ENCODE peak calls at places on chromosomes 1 and 21, in five cellular contexts. X is vagina, V is body of pancreas, U is transverse colon, K is prostate gland. B is an unnamed sample.

GRCh38 chr1:4726620-4727341 is 72.4 kb downstream of the AJAP1 start:
- DNase-seq in X (no peak), V (peak; percentile 11), U (no peak), K (no peak), B (no peak)

GRCh38 chr1:203985044-203985443 is 87.9 kb upstream of the SOX13 start:
- DNase-seq in X (no peak), V (no peak), U (no peak), K (no peak), B (no peak)

GRCh38 chr1:25810341-25811299 is 9.1 kb upstream of the MTFR1L start:
- DNase-seq in X (peak; percentile 85), V (peak; percentile 71), U (peak; percentile 79), K (peak; percentile 67), B (peak; percentile 79)

GRCh38 chr1:207565546-207566468 is 69.8 kb downstream of the CR1 start:
- DNase-seq in X (no peak), V (no peak), U (no peak), K (no peak), B (no peak)

GRCh38 chr21:44454747-44455523 is at the start of gene LRRC3:
- DNase-seq in X (no peak), V (peak; percentile 91), U (peak; percentile 90), K (peak; percentile 79), B (peak; percentile 88)

GRCh38 chr1:171999756-172000155 is 158.5 kb downstream of the DNM3 start:
- DNase-seq in X (no peak), V (no peak), U (no peak), K (no peak), B (no peak)

GRCh38 chr1:112358798-112359408 is 37.1 kb upstream of the CTTNBP2NL start:
- DNase-seq in X (no peak), V (peak; percentile 68), U (peak; percentile 81), K (peak; percentile 80), B (peak; percentile 64)

GRCh38 chr1:32223683-32224082 is 1.5 kb downstream of the EIF3I start:
- DNase-seq in X (no peak), V (no peak), U (no peak), K (no peak), B (no peak)

GRCh38 chr1:76835203-76835602 is 32.1 kb upstream of the ST6GALNAC5 start:
- DNase-seq in X (no peak), V (no peak), U (no peak), K (no peak), B (no peak)

GRCh38 chr1:10764296-10764798 is 32.1 kb downstream of the CASZ1 start:
- DNase-seq in X (no peak), V (no peak), U (no peak), K (no peak), B (no peak)

GRCh38 chr1:89998306-89998705 is 3.4 kb downstream of the ZNF326 start:
- DNase-seq in X (no peak), V (no peak), U (no peak), K (no peak), B (no peak)

GRCh38 chr1:48552903-48553626 is 81.1 kb upstream of the SPATA6 start:
- DNase-seq in X (no peak), V (no peak), U (no peak), K (no peak), B (no peak)

GRCh38 chr1:214449371-214449770 is 102.0 kb downstream of the PTPN14 start:
- DNase-seq in X (no peak), V (no peak), U (no peak), K (no peak), B (no peak)

GRCh38 chr1:36223373-36223995 is 759 bp upstream of the THRAP3 start:
- DNase-seq in X (no peak), V (peak; percentile 25), U (peak; percentile 21), K (peak; percentile 45), B (no peak)

GRCh38 chr1:171841931-171842723 is 829 bp downstream of the DNM3 start:
- DNase-seq in X (no peak), V (no peak), U (no peak), K (no peak), B (no peak)

GRCh38 chr1:165543651-165544452 is at the start of gene LRRC52:
- DNase-seq in X (no peak), V (peak; percentile 84), U (no peak), K (peak; percentile 42), B (peak; percentile 89)

GRCh38 chr1:107480548-107480947 is 339.7 kb downstream of the NTNG1 start:
- DNase-seq in X (no peak), V (peak; percentile 2), U (peak; percentile 42), K (no peak), B (peak; percentile 25)

GRCh38 chr1:75764057-75764655 is 21.9 kb upstream of the RABGGTB start:
- DNase-seq in X (no peak), V (no peak), U (no peak), K (no peak), B (no peak)

GRCh38 chr1:46202975-46203737 is at the start of gene LURAP1:
- DNase-seq in X (no peak), V (no peak), U (no peak), K (no peak), B (no peak)

GRCh38 chr1:204443871-204444581 is 32.4 kb upstream of the PPP1R15B start:
- DNase-seq in X (no peak), V (no peak), U (no peak), K (no peak), B (no peak)

GRCh38 chr1:240925273-240925672 is 313.3 kb upstream of the GREM2 start:
- DNase-seq in X (no peak), V (no peak), U (no peak), K (no peak), B (no peak)

GRCh38 chr1:167501513-167502191 is 16.7 kb downstream of the CD247 start:
- DNase-seq in X (peak; percentile 64), V (peak; percentile 18), U (no peak), K (no peak), B (no peak)

GRCh38 chr1:166145496-166145895 is 21.3 kb downstream of the FAM78B start:
- DNase-seq in X (no peak), V (no peak), U (no peak), K (no peak), B (no peak)

DNA sequence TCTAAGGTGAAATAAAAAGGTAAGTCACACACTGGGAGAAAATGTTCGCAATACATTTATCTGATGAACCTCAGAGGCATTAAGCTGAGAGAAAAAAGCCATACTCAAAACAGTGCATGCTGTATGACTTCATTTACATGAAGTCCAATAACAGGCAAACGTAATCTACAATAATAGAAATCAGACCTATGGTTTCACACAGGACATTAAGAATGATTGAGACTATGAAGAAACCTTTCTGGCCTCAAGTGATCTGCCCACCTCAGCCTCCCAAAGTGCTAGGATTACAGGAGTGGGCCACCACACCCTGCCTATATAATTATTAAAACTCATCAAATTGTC is 42.3 kb downstream of the FAF1 start:
- DNase-seq in X (no peak), V (no peak), U (no peak), K (no peak), B (no peak)
- H3K27ac ChIP-seq in X (no peak overlapping the region), V (no peak overlapping the region), U (no peak overlapping the region), K (no peak overlapping the region), B (no peak overlapping the region)

GRCh38 chr1:23558140-23558871 is 995 bp downstream of the ID3 start:
- DNase-seq in X (no peak), V (peak; percentile 94), U (peak; percentile 83), K (peak; percentile 52), B (peak; percentile 73)

GRCh38 chr1:23555949-23556640 is 3.2 kb downstream of the ID3 start:
- DNase-seq in X (no peak), V (peak; percentile 56), U (peak; percentile 54), K (no peak), B (no peak)

GRCh38 chr1:23557471-23558124 is 1.7 kb downstream of the ID3 start:
- DNase-seq in X (no peak), V (no peak), U (no peak), K (no peak), B (no peak)

GRCh38 chr1:23555225-23555801 is 4.0 kb downstream of the ID3 start:
- DNase-seq in X (no peak), V (no peak), U (peak; percentile 41), K (no peak), B (no peak)

DNA sequence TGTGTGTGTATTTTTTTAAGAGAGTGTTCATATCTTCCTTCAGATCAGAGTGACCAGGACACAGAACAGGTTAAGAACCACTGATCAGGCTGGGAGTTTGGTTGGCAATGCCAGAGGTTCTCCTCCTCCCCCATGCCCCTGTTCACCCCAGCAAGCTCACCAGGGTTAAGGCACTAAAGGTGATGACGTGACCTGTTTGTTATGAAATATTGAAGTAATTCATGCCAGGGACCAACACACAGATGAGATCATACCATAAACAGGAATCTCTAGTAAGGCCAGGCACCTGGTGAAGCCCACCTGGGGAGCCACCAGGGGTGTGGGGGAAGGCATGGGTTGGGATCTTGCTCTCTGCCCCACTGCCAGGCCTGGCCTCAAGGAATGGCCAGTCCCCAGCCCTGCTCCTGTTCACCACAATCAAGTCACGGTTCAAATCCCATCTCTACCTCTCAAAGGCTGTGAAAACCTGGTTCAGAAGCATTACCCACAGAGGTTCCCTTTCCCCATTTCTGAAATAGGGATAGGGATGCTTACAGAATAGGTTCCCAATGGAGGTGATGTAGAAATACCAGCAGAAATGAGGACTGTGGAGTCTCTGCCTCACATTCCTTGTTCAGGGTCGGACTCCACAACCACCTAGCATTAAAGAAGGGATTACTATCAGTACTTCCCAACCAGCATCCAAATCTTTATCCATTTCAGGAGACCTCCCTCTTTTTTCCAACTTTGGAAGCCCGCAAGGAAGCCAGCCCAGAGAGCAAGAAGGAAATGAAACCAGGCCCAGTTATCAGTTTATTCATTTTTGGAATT is 2.4 kb downstream of the ID3 start:
- DNase-seq in X (no peak), V (peak; percentile 66), U (peak; percentile 64), K (no peak), B (no peak)
- TF ChIP-seq POLR2A in X (no peak), V (peak; percentile 24), U (peak; percentile 72), K (no peak), B (no peak)

DNA sequence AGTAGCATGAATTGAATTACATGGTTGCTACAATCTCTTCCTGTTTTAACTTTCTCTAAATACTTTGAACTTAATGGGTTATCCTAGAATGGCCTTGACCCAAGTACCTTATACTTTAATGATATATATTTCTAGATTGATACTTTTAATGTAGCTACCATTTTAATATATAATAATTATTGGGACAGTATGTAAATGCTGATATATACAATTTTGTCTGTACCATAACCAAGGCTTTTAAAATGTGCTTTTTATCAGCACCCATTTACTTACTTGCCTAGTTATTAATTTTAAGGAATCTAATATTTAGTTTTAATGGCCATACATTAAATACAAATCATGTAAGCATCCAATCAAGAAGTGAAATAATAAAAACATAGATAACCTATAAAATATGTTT is 13.4 kb downstream of the HIPK1 start:
- DNase-seq in X (no peak), V (no peak), U (no peak), K (no peak), B (no peak)
- H3K27ac ChIP-seq in X (no peak overlapping the region), V (no peak overlapping the region), U (no peak overlapping the region), K (no peak overlapping the region), B (no peak overlapping the region)

DNA sequence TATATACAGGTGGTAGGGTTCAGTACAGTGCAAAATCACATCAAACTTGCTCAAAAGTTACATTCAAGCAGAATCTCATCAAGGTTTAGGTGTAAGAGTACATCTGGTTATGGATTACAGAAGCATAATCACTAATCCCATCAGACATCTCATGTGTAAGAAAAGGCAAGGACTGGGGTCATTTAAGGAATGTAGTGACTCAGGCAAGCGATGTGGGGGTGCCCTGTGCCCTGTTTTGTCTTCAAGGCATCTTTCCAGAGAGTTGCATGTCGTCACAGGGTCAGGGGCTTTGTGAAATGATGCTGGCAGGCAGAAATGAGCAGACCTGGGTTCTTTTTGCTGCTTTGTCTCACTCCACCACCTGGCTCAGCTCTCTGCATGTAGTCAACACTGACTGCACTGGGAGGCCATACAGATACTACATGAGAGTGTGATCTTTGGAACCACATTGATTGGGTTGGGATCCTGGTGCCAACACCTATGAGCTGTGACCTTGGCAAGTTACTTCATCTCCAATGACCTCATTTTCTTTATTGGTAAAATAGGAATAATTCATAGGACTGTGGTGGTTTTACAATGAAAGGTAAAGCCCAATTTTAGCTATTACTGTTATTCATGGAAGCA is 8.2 kb upstream of the HHIPL2 start:
- DNase-seq in X (no peak), V (peak; percentile 41), U (no peak), K (no peak), B (no peak)
- TF ChIP-seq POLR2A in X (no peak), V (no peak), U (no peak), K (no peak), B (no peak)

B was measured in stomach.